ENCODE peak calls at places on chromosome 2, in four cellular contexts. R is activated T-cell treated with anti-CD3 and anti-CD28 coated beads for 1 hour, N is NCI-H2081, O is NCI-H2107. V is an unnamed sample.

GRCh38 chr2:196422361-196422760 is 217.2 kb upstream of the CCDC150 start:
- DNase-seq in R (no peak), N (no peak), O (no peak), V (no peak)

GRCh38 chr2:129827251-129827894 is 152.1 kb upstream of the RAB6C start:
- DNase-seq in R (no peak), N (no peak), O (no peak), V (no peak)

GRCh38 chr2:135471106-135471505 is 59.9 kb downstream of the ZRANB3 start:
- DNase-seq in R (no peak), N (no peak), O (no peak), V (no peak)

GRCh38 chr2:85951351-85952067 is 62.7 kb upstream of the ST3GAL5 start:
- DNase-seq in R (no peak), N (no peak), O (no peak), V (no peak)

GRCh38 chr2:68126561-68126960 is 31.1 kb upstream of the PNO1 start:
- DNase-seq in R (no peak), N (no peak), O (no peak), V (no peak)

GRCh38 chr2:169047253-169048250 is 16.4 kb upstream of the ABCB11 start:
- DNase-seq in R (no peak), N (no peak), O (no peak), V (no peak)

GRCh38 chr2:132670961-132671781 is 1.2 kb upstream of the LYPD1 start:
- DNase-seq in R (no peak), N (no peak), O (no peak), V (no peak)

GRCh38 chr2:241882090-241882625 is 12.6 kb downstream of the RTP5 start:
- DNase-seq in R (no peak), N (peak), O (no peak), V (no peak)

GRCh38 chr2:60489269-60489668 is 64.2 kb downstream of the BCL11A start:
- DNase-seq in R (no peak), N (no peak), O (no peak), V (no peak)

GRCh38 chr2:53949457-53949856 is 21.3 kb downstream of the PSME4 start:
- DNase-seq in R (no peak), N (no peak), O (no peak), V (no peak)

GRCh38 chr2:231047270-231047921 is 9.3 kb upstream of the PSMD1 start:
- DNase-seq in R (no peak), N (no peak), O (no peak), V (no peak)

GRCh38 chr2:174786066-174786725 is 21.9 kb upstream of the CHRNA1 start:
- DNase-seq in R (no peak), N (no peak), O (no peak), V (no peak)